ENCODE peak calls at places on chromosomes 3 and 15, in six cellular contexts. H is uterus, Z is thyroid gland, U is A549, B is sigmoid colon, X is heart left ventricle. R is an unnamed sample.

GRCh38 chr3:179430277-179430870 is 20.9 kb downstream of the GNB4 start:
- DNase-seq in H (no peak), Z (no peak), U (no peak), B (no peak), X (no peak), R (no peak)

GRCh38 chr3:130850846-130851245 is 43.0 kb upstream of the ATP2C1 start:
- DNase-seq in H (no peak), Z (no peak), U (no peak), B (no peak), X (no peak), R (no peak)

GRCh38 chr3:184289426-184289938 is 9.6 kb upstream of the PSMD2 start:
- DNase-seq in H (no peak), Z (peak; percentile 44), U (peak; percentile 66), B (no peak), X (peak; percentile 44), R (no peak)

GRCh38 chr15:60121845-60122244 is 117.7 kb downstream of the FOXB1 start:
- DNase-seq in H (no peak), Z (no peak), U (no peak), B (no peak), X (no peak), R (no peak)

GRCh38 chr3:194322701-194323174 is 28.4 kb downstream of the CPN2 start:
- DNase-seq in H (no peak), Z (no peak), U (peak; percentile 91), B (no peak), X (no peak), R (peak; percentile 45)

GRCh38 chr3:162538466-162538865 is 1041.9 kb downstream of the OTOL1 start:
- DNase-seq in H (no peak), Z (no peak), U (no peak), B (no peak), X (no peak), R (no peak)

GRCh38 chr3:114527036-114527644 is 233.3 kb downstream of the TIGIT start:
- DNase-seq in H (no peak), Z (no peak), U (peak; percentile 14), B (no peak), X (no peak), R (no peak)

GRCh38 chr3:12433823-12434222 is 50.5 kb upstream of the TSEN2 start:
- DNase-seq in H (no peak), Z (no peak), U (no peak), B (no peak), X (no peak), R (no peak)

GRCh38 chr3:152350139-152350538 is 81.4 kb downstream of the MBNL1 start:
- DNase-seq in H (no peak), Z (no peak), U (no peak), B (no peak), X (no peak), R (no peak)

GRCh38 chr3:123086110-123086642 is 19.4 kb downstream of the PDIA5 start:
- DNase-seq in H (no peak), Z (no peak), U (no peak), B (no peak), X (no peak), R (no peak)

GRCh38 chr15:72584006-72584405 is 70.5 kb upstream of the GOLGA6B start:
- DNase-seq in H (no peak), Z (no peak), U (no peak), B (no peak), X (no peak), R (no peak)

GRCh38 chr3:113783463-113783862 is 36.6 kb downstream of the ATP6V1A start:
- DNase-seq in H (no peak), Z (no peak), U (peak; percentile 26), B (no peak), X (no peak), R (no peak)

GRCh38 chr3:52247455-52248164 is 2.1 kb downstream of the PPM1M start:
- DNase-seq in H (no peak), Z (no peak), U (no peak), B (no peak), X (no peak), R (peak; percentile 36)

GRCh38 chr3:39147711-39148115 is 5.7 kb downstream of the CSRNP1 start:
- DNase-seq in H (no peak), Z (no peak), U (no peak), B (no peak), X (peak; percentile 62), R (peak; percentile 89)

GRCh38 chr3:39146083-39146501 is 7.3 kb downstream of the CSRNP1 start:
- DNase-seq in H (no peak), Z (no peak), U (no peak), B (peak; percentile 76), X (peak; percentile 59), R (no peak)

GRCh38 chr3:39147374-39147709 is 6.0 kb downstream of the CSRNP1 start:
- DNase-seq in H (no peak), Z (no peak), U (no peak), B (no peak), X (no peak), R (no peak)

GRCh38 chr3:39148116-39149058 is 5.0 kb downstream of the CSRNP1 start:
- DNase-seq in H (no peak), Z (no peak), U (no peak), B (no peak), X (no peak), R (no peak)

DNA sequence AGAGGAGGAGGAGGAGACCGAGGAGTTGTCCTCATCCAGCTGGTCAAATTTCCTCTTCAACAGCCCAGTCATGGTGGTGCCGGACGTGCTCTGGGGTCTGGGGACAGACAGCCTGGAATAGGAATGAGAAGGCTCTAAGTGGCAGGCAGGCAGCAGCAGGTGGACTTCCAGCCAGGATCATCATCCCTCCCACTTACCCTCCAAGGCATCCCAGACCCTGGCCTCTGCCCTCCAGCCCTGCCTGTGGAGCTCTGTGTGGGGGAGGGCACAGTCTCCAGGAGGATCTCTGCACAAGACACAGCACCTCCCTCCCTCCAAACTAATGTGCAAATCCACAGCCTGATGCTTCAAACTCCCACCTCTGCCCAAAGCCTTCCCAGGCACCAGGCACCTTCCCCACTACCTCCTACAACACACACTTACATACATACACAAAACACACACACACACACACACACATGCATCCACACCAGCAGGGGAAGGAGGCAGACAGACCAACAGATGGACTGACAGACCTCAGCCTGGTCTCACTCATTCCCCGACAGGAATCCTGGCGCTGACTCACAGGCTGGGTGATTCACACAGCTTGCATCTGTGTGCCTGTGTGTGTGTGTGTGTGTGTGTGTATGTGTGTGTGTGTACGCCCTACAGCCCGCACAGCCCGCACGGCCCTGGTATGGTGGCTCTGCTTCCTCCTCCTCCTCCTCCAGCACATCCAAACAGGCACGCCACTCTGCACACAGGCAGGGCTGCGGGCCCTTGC is 6.6 kb downstream of the CSRNP1 start:
- DNase-seq in H (peak; percentile 76), Z (peak; percentile 44), U (peak; percentile 91), B (peak; percentile 90), X (peak; percentile 93), R (peak; percentile 95)
- TF ChIP-seq POLR2A in H (no peak), Z (no peak), U (no peak), B (no peak), X (no peak), R (no peak)

DNA sequence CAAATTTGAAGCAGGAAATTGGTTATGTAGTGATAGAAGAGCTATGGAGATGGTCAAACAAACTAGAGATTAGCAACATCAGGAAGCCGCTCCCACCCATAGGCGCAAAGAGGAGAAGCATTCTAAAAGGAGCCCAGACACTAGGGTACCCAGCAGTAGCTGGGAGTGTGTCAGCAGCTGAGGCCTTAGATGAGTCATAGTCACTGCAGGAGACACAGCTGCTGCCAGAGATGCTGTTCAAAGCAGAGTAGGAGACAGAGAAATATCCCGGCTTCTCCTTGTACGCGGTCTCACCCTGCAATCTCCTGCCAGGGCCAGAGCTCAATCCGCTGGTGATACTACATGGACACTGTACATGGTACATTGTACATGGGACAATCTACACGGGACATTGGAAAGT is 61.9 kb downstream of the VGLL3 start:
- DNase-seq in H (no peak), Z (no peak), U (peak; percentile 4), B (no peak), X (no peak), R (no peak)
- TF ChIP-seq CTCF in H (no peak), Z (no peak), U (no peak), B (no peak), X (no peak), R (no peak)

GRCh38 chr15:52181938-52182780 is 9.0 kb downstream of the GNB5 start:
- DNase-seq in H (no peak), Z (no peak), U (no peak), B (no peak), X (no peak), R (no peak)

GRCh38 chr15:52180851-52181450 is 10.2 kb downstream of the GNB5 start:
- DNase-seq in H (no peak), Z (no peak), U (no peak), B (no peak), X (no peak), R (no peak)

GRCh38 chr15:52179278-52180195 is 11.7 kb downstream of the GNB5 start:
- DNase-seq in H (peak; percentile 87), Z (peak; percentile 89), U (peak; percentile 90), B (peak; percentile 95), X (peak; percentile 72), R (peak; percentile 97)

GRCh38 chr15:52180196-52180835 is 10.9 kb downstream of the GNB5 start:
- DNase-seq in H (no peak), Z (peak; percentile 32), U (no peak), B (no peak), X (no peak), R (peak; percentile 24)

GRCh38 chr15:52178765-52179164 is 12.4 kb downstream of the GNB5 start:
- DNase-seq in H (peak; percentile 29), Z (peak; percentile 42), U (no peak), B (no peak), X (no peak), R (no peak)
- H3K4me3 ChIP-seq in H (peak overlapping the region; percentile 75), Z (peak overlapping the region; percentile 77), U (peak overlapping the region; percentile 68), B (peak overlapping the region; percentile 66), X (peak overlapping the region; percentile 68), R (peak overlapping the region; percentile 70)

GRCh38 chr3:125055913-125056705 is at the start of gene HEG1:
- DNase-seq in H (peak; percentile 91), Z (peak; percentile 92), U (peak; percentile 51), B (peak; percentile 95), X (peak; percentile 94), R (peak; percentile 97)
- TF ChIP-seq POLR2A in H (peak; percentile 77), Z (no peak), U (no peak), B (peak; percentile 30), X (no peak), R (no peak)

DNA sequence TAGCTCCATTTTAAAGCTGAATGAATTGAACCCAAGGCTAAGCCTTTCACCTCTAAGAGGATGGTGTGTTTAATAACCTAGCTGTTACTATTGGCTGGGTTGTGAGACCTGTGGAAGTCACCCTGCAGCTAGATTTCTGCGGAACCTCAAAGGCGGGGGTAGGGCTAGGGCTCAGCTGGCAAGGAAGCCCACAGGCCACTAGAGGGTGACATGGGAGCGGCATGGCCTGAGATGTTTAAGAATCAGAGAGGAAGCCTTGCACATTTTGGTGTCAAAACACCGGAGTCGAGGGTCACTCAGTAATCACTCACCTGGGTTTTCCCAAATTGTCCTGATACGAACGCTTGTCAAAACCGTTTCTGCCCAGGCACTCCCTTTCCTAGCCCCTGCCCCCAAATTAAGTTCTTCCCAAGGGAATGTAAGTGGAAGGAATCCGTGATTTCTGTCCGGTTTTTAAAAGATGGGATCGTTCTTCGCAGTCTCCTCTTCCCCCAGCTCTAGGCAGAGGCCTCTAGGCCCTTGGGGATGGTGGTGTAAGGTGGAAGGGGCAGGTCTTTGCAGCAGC is 3.8 kb upstream of the ACAD9 start:
- DNase-seq in H (no peak), Z (peak; percentile 29), U (peak; percentile 27), B (no peak), X (peak; percentile 44), R (no peak)
- TF ChIP-seq CTCF in H (no peak), Z (no peak), U (peak; percentile 31), B (no peak), X (peak; percentile 37), R (no peak)

GRCh38 chr3:139537795-139538538 is 1.6 kb downstream of the RBP1 start:
- DNase-seq in H (no peak), Z (no peak), U (no peak), B (no peak), X (no peak), R (no peak)
- H3K4me3 ChIP-seq in H (no peak overlapping the region), Z (no peak overlapping the region), U (no peak overlapping the region), B (no peak overlapping the region), X (no peak overlapping the region), R (no peak overlapping the region)

R was measured in lower leg skin.